ENCODE peak calls at places on chromosomes 7 and 10, in seven cellular contexts. Y, J, M, Z, D, R and S are unnamed samples.

GRCh38 chr7:148501707-148502139 is 88.8 kb upstream of the C7orf33 start:
- DNase-seq in Y (peak; percentile 16), J (peak; percentile 54), M (peak; percentile 27), Z (no peak), D (no peak), R (peak; percentile 5), S (no peak)

GRCh38 chr7:26590709-26591108 is 273.7 kb downstream of the SKAP2 start:
- DNase-seq in Y (no peak), J (no peak), M (no peak), Z (no peak), D (no peak), R (no peak), S (no peak)

GRCh38 chr7:100563809-100564400 is 9.8 kb downstream of the SAP25 start:
- DNase-seq in Y (peak; percentile 42), J (peak; percentile 83), M (peak; percentile 88), Z (peak; percentile 68), D (peak; percentile 86), R (peak; percentile 68), S (no peak)

GRCh38 chr7:75711076-75711475 is 27.7 kb downstream of the HIP1 start:
- DNase-seq in Y (no peak), J (no peak), M (no peak), Z (no peak), D (no peak), R (no peak), S (no peak)

GRCh38 chr7:14836571-14837189 is 65.9 kb downstream of the DGKB start:
- DNase-seq in Y (peak; percentile 80), J (no peak), M (no peak), Z (no peak), D (no peak), R (peak; percentile 84), S (peak; percentile 6)

GRCh38 chr7:36203081-36203775 is 50.2 kb downstream of the EEPD1 start:
- DNase-seq in Y (no peak), J (no peak), M (no peak), Z (no peak), D (no peak), R (no peak), S (no peak)

GRCh38 chr10:24992512-24993133 is 23.3 kb downstream of the ENKUR start:
- DNase-seq in Y (no peak), J (no peak), M (no peak), Z (no peak), D (no peak), R (no peak), S (no peak)

GRCh38 chr10:100340948-100341847 is 5.8 kb upstream of the SCD start:
- DNase-seq in Y (no peak), J (no peak), M (no peak), Z (no peak), D (peak; percentile 81), R (no peak), S (no peak)

GRCh38 chr10:100362570-100363496 is 15.8 kb downstream of the SCD start:
- DNase-seq in Y (peak; percentile 45), J (no peak), M (no peak), Z (no peak), D (no peak), R (no peak), S (no peak)

GRCh38 chr10:100565206-100565985 is 29.7 kb downstream of the HIF1AN start:
- DNase-seq in Y (no peak), J (no peak), M (no peak), Z (no peak), D (no peak), R (no peak), S (no peak)

GRCh38 chr7:135236727-135237126 is 3.1 kb downstream of the STRA8 start:
- DNase-seq in Y (peak; percentile 39), J (no peak), M (no peak), Z (no peak), D (no peak), R (no peak), S (no peak)

GRCh38 chr10:30980951-30981616 is 50.6 kb downstream of the ZNF438 start:
- DNase-seq in Y (peak; percentile 72), J (no peak), M (no peak), Z (no peak), D (peak; percentile 83), R (peak; percentile 53), S (peak; percentile 66)

GRCh38 chr7:24728503-24729364 is 28.5 kb downstream of the GSDME start:
- DNase-seq in Y (peak; percentile 63), J (peak; percentile 30), M (peak; percentile 44), Z (no peak), D (peak; percentile 61), R (no peak), S (no peak)

GRCh38 chr7:104509874-104510273 is 181.5 kb downstream of the LHFPL3 start:
- DNase-seq in Y (no peak), J (no peak), M (no peak), Z (no peak), D (no peak), R (no peak), S (no peak)

GRCh38 chr10:133015321-133015720 is 72.4 kb upstream of the ADGRA1 start:
- DNase-seq in Y (no peak), J (no peak), M (no peak), Z (no peak), D (no peak), R (no peak), S (no peak)

GRCh38 chr7:143043391-143043790 is 8.8 kb upstream of the OR6V1 start:
- DNase-seq in Y (no peak), J (no peak), M (no peak), Z (no peak), D (no peak), R (no peak), S (no peak)

GRCh38 chr7:35498416-35498815 is 196.5 kb downstream of the HERPUD2 start:
- DNase-seq in Y (no peak), J (no peak), M (no peak), Z (no peak), D (no peak), R (no peak), S (no peak)

GRCh38 chr7:95915731-95916130 is 143.4 kb downstream of the DYNC1I1 start:
- DNase-seq in Y (no peak), J (no peak), M (no peak), Z (no peak), D (no peak), R (no peak), S (no peak)

GRCh38 chr7:92740713-92741126 is 95.7 kb downstream of the CDK6 start:
- DNase-seq in Y (peak; percentile 97), J (no peak), M (no peak), Z (no peak), D (no peak), R (peak; percentile 89), S (peak; percentile 49)

GRCh38 chr10:15334650-15335323 is 36.3 kb downstream of the FAM171A1 start:
- DNase-seq in Y (no peak), J (no peak), M (no peak), Z (no peak), D (no peak), R (no peak), S (no peak)

GRCh38 chr10:102744374-102745051 is 765 bp downstream of the WBP1L start:
- DNase-seq in Y (no peak), J (no peak), M (peak; percentile 27), Z (no peak), D (peak; percentile 79), R (no peak), S (no peak)